ENCODE peak calls at places on chromosomes 12 and 14, in four cellular contexts. A is dorsolateral prefrontal cortex, C is astrocyte of the cerebellum, D is EL. L is an unnamed sample.

GRCh38 chr12:110006115-110006514 is 6.9 kb downstream of the ANKRD13A start:
- DNase-seq in A (no peak), C (no peak), D (no peak), L (no peak)

GRCh38 chr12:3049596-3050314 is 27.4 kb upstream of the TSPAN9 start:
- DNase-seq in C (no peak), A (no peak), D (no peak), L (no peak)

GRCh38 chr14:47919994-47920393 is 244.6 kb upstream of the MDGA2 start:
- DNase-seq in A (no peak), C (no peak), D (no peak), L (no peak)

GRCh38 chr12:121283841-121284240 is 12.7 kb downstream of the CAMKK2 start:
- DNase-seq in D (no peak), C (no peak), A (no peak), L (no peak)

GRCh38 chr14:20618328-20618749 is 23.2 kb downstream of the OR6S1 start:
- DNase-seq in C (no peak), D (no peak), A (no peak), L (no peak)

GRCh38 chr14:104549536-104550339 is 29.8 kb upstream of the C14orf180 start:
- DNase-seq in C (no peak), D (no peak), A (no peak), L (no peak)

GRCh38 chr14:61281186-61281676 is at the start of gene TMEM30B:
- DNase-seq in A (no peak), D (no peak), C (no peak), L (no peak)

GRCh38 chr14:23123419-23123818 is 4.4 kb upstream of the CEBPE start:
- DNase-seq in D (no peak), C (no peak), A (no peak), L (no peak)

GRCh38 chr14:66974397-66975025 is 214.7 kb upstream of the GARIN2 start:
- DNase-seq in A (no peak), C (peak), D (peak), L (no peak)

GRCh38 chr12:112408621-112409020 is 784 bp downstream of the RPL6 start:
- DNase-seq in D (no peak), C (no peak), A (no peak), L (no peak)

GRCh38 chr14:90301580-90302181 is 30.1 kb downstream of the NRDE2 start:
- DNase-seq in D (peak), C (peak), A (no peak), L (no peak)

GRCh38 chr14:53209370-53209769 is 56.2 kb upstream of the DDHD1 start:
- DNase-seq in D (no peak), C (no peak), A (no peak), L (no peak)

GRCh38 chr12:107514887-107515445 is 170.6 kb upstream of the PWP1 start:
- DNase-seq in D (no peak), A (no peak), C (no peak), L (no peak)

GRCh38 chr12:121248611-121249010 is 38.7 kb downstream of the P2RX4 start:
- DNase-seq in C (no peak), A (no peak), D (no peak), L (no peak)

GRCh38 chr12:24539646-24540045 is 409.3 kb downstream of the BCAT1 start:
- DNase-seq in C (no peak), A (no peak), D (no peak), L (no peak)

GRCh38 chr12:88643685-88644084 is 63.4 kb upstream of the KITLG start:
- DNase-seq in C (no peak), A (no peak), D (no peak), L (no peak)

GRCh38 chr12:112285600-112286401 is 96.4 kb downstream of the HECTD4 start:
- DNase-seq in C (no peak), D (no peak), A (no peak), L (no peak)

GRCh38 chr14:22998324-22999012 is 11.5 kb downstream of the C14orf93 start:
- DNase-seq in C (no peak), D (no peak), A (no peak), L (no peak)

GRCh38 chr12:64404470-64405446 is 566 bp downstream of the XPOT start:
- DNase-seq in D (peak), C (peak), A (peak), L (peak)

GRCh38 chr12:30880813-30881212 is 45.7 kb upstream of the TSPAN11 start:
- DNase-seq in D (no peak), C (no peak), A (no peak), L (no peak)

GRCh38 chr12:120708646-120709045 is 1.6 kb upstream of the UNC119B start:
- DNase-seq in C (no peak), D (no peak), A (no peak), L (no peak)

GRCh38 chr14:104547998-104548700 is 31.4 kb upstream of the C14orf180 start:
- DNase-seq in A (no peak), D (no peak), C (no peak), L (no peak)

GRCh38 chr12:59698599-59698998 is 102.8 kb downstream of the SLC16A7 start:
- DNase-seq in C (no peak), A (no peak), D (peak), L (no peak)

GRCh38 chr12:88052686-88053085 is 23.5 kb upstream of the C12orf50 start:
- DNase-seq in C (no peak), D (peak), A (no peak), L (peak)

GRCh38 chr12:65854629-65855028 is 30.3 kb downstream of the HMGA2 start:
- DNase-seq in A (no peak), C (no peak), D (peak), L (no peak)

GRCh38 chr12:127964717-127965116 is 302.3 kb upstream of the TMEM132C start:
- DNase-seq in C (no peak), D (peak), A (no peak), L (peak)

GRCh38 chr12:34397591-34398365 is 375.5 kb downstream of the ALG10 start:
- DNase-seq in A (peak), C (no peak), D (no peak), L (no peak)

GRCh38 chr14:103087343-103087835 is 3.4 kb downstream of the LBHD2 start:
- DNase-seq in A (peak), C (no peak), D (no peak), L (no peak)

GRCh38 chr14:91254456-91254855 is 10.0 kb upstream of the GPR68 start:
- DNase-seq in C (no peak), A (no peak), D (no peak), L (no peak)

GRCh38 chr12:60176891-60177290 is 581.1 kb downstream of the SLC16A7 start:
- DNase-seq in A (no peak), C (no peak), D (no peak), L (no peak)